ENCODE peak calls at places on chromosomes 6 and 20, in four cellular contexts. W is psoas muscle, Q is H9, Z is stomach. S is an unnamed sample.
A peak's percentile ranks its signal among the peaks of the same experiment; 100 is the strongest.

GRCh38 chr20:23225407-23226060 is 125.1 kb upstream of the NXT1 start:
- DNase-seq in Z (peak; percentile 67), W (peak; percentile 55), Q (no peak), S (peak; percentile 76)

GRCh38 chr6:46989384-46989783 is 52.7 kb downstream of the ADGRF1 start:
- DNase-seq in Q (no peak), W (no peak), Z (peak; percentile 46), S (no peak)

GRCh38 chr20:10673176-10673830 is 496 bp downstream of the JAG1 start:
- DNase-seq in Z (peak; percentile 42), Q (peak; percentile 67), W (peak; percentile 27), S (peak; percentile 37)

GRCh38 chr20:50663095-50663821 is 28.1 kb downstream of the RIPOR3 start:
- DNase-seq in Q (peak; percentile 48), Z (peak; percentile 70), W (no peak), S (peak; percentile 51)

GRCh38 chr6:34170341-34170740 is 24.5 kb upstream of the GRM4 start:
- DNase-seq in Q (no peak), W (no peak), Z (no peak), S (no peak)

GRCh38 chr6:82589509-82590206 is 226.0 kb downstream of the TPBG start:
- DNase-seq in Z (no peak), W (no peak), Q (peak; percentile 58), S (no peak)

GRCh38 chr20:60921021-60921622 is 330.9 kb upstream of the CDH4 start:
- DNase-seq in W (no peak), Z (no peak), Q (peak; percentile 51), S (no peak)

GRCh38 chr20:64099086-64099786 is 8.1 kb downstream of the NPBWR2 start:
- DNase-seq in Q (no peak), Z (no peak), W (peak; percentile 10), S (no peak)

GRCh38 chr20:57122481-57123138 is 143.8 kb downstream of the BMP7 start:
- DNase-seq in Z (no peak), Q (no peak), W (no peak), S (no peak)

GRCh38 chr6:150684161-150684560 is 84.5 kb downstream of the PLEKHG1 start:
- DNase-seq in W (no peak), Z (no peak), Q (no peak), S (no peak)

GRCh38 chr20:54382419-54382818 is 93.0 kb upstream of the DOK5 start:
- DNase-seq in Q (no peak), Z (no peak), W (no peak), S (no peak)

GRCh38 chr20:54497931-54498718 is 22.7 kb downstream of the DOK5 start:
- DNase-seq in W (no peak), Q (no peak), Z (no peak), S (no peak)

GRCh38 chr20:23832775-23833508 is 6.4 kb upstream of the CST2 start:
- DNase-seq in Z (no peak), Q (no peak), W (no peak), S (no peak)

GRCh38 chr6:83062225-83062624 is 3.4 kb downstream of the UBE3D start:
- DNase-seq in W (no peak), Q (no peak), Z (no peak), S (no peak)

GRCh38 chr6:152378154-152378553 is 259.0 kb downstream of the SYNE1 start:
- DNase-seq in Z (no peak), W (no peak), Q (no peak), S (no peak)

GRCh38 chr6:97294451-97294850 is 11.4 kb upstream of the MMS22L start:
- DNase-seq in Z (no peak), Q (no peak), W (no peak), S (no peak)

GRCh38 chr6:164693934-164694333 is 615.5 kb downstream of the C6orf118 start:
- DNase-seq in W (no peak), Q (no peak), Z (no peak), S (no peak)

GRCh38 chr6:20338160-20338559 is 63.5 kb upstream of the E2F3 start:
- DNase-seq in Q (no peak), Z (no peak), W (no peak), S (no peak)

GRCh38 chr6:15358579-15359327 is 112.9 kb downstream of the JARID2 start:
- DNase-seq in Q (no peak), Z (no peak), W (no peak), S (no peak)

GRCh38 chr20:23119456-23120216 is 33.5 kb upstream of the CD93 start:
- DNase-seq in Q (no peak), W (no peak), Z (no peak), S (no peak)

GRCh38 chr20:41030536-41031242 is 2.1 kb downstream of the TOP1 start:
- DNase-seq in Z (no peak), Q (no peak), W (no peak), S (no peak)

GRCh38 chr20:24039196-24039595 is 50.6 kb upstream of the GGTLC1 start:
- DNase-seq in Q (no peak), Z (no peak), W (no peak), S (no peak)

GRCh38 chr20:381581-382290 is 1.2 kb downstream of the TRIB3 start:
- DNase-seq in Q (peak; percentile 68), W (peak; percentile 71), Z (peak; percentile 79), S (peak; percentile 83)

GRCh38 chr6:6730831-6731230 is 142.3 kb downstream of the LY86 start:
- DNase-seq in Z (no peak), W (peak; percentile 84), Q (no peak), S (no peak)

GRCh38 chr20:50356522-50356880 is 153.7 kb upstream of the PTPN1 start:
- DNase-seq in W (no peak), Q (no peak), Z (no peak), S (no peak)

GRCh38 chr6:18451756-18452155 is 64.6 kb downstream of the RNF144B start:
- DNase-seq in Z (no peak), W (no peak), Q (no peak), S (no peak)
- H3K4me1 ChIP-seq in Z (no peaks in the 10 kb centered on the region), W (peaks cover 62% of the 10 kb centered on the region), Q (no peaks in the 10 kb centered on the region), S (peaks cover 1% of the 10 kb centered on the region)

GRCh38 chr20:37279820-37280219 is 9.6 kb upstream of the MANBAL start:
- DNase-seq in W (no peak), Z (no peak), Q (no peak), S (no peak)

GRCh38 chr20:37283530-37284195 is 5.8 kb upstream of the MANBAL start:
- DNase-seq in W (no peak), Z (no peak), Q (no peak), S (no peak)

GRCh38 chr20:37284691-37285124 is 4.7 kb upstream of the MANBAL start:
- DNase-seq in Q (no peak), Z (no peak), W (no peak), S (no peak)

GRCh38 chr20:37285664-37286374 is 3.6 kb upstream of the MANBAL start:
- DNase-seq in Z (no peak), W (no peak), Q (no peak), S (no peak)

GRCh38 chr20:37282558-37282957 is 6.9 kb upstream of the MANBAL start:
- DNase-seq in W (no peak), Q (no peak), Z (no peak), S (no peak)
- H3K4me1 ChIP-seq in W (peaks cover under 1% of the 10 kb centered on the region), Q (no peaks in the 10 kb centered on the region), Z (no peaks in the 10 kb centered on the region), S (no peaks in the 10 kb centered on the region)

GRCh38 chr6:12548526-12548925 is 168.0 kb upstream of the PHACTR1 start:
- DNase-seq in Z (no peak), Q (no peak), W (no peak), S (no peak)
- H3K4me1 ChIP-seq in Z (no peaks in the 10 kb centered on the region), Q (no peaks in the 10 kb centered on the region), W (no peaks in the 10 kb centered on the region), S (no peaks in the 10 kb centered on the region)

GRCh38 chr6:14315353-14315752 is 197.8 kb downstream of the CD83 start:
- DNase-seq in Q (no peak), W (no peak), Z (no peak), S (no peak)

GRCh38 chr6:14309516-14309915 is 191.9 kb downstream of the CD83 start:
- DNase-seq in W (no peak), Q (no peak), Z (no peak), S (no peak)

GRCh38 chr6:14312497-14312896 is 194.9 kb downstream of the CD83 start:
- DNase-seq in Q (no peak), W (no peak), Z (no peak), S (no peak)

GRCh38 chr6:14313220-14313619 is 195.6 kb downstream of the CD83 start:
- DNase-seq in Z (no peak), W (no peak), Q (no peak), S (no peak)

GRCh38 chr6:14310955-14311354 is 193.4 kb downstream of the CD83 start:
- DNase-seq in Q (no peak), Z (no peak), W (no peak), S (peak; percentile 54)
- H3K4me1 ChIP-seq in Q (peaks cover 3% of the 10 kb centered on the region), Z (peaks cover 12% of the 10 kb centered on the region), W (no peaks in the 10 kb centered on the region), S (peaks cover 3% of the 10 kb centered on the region)